ENCODE peak calls at places on chromosomes 12 and 14, in nine cellular contexts. J is right lobe of liver, I is A549, B is body of pancreas, Q is esophagus squamous epithelium, N is H1, Y is stomach, T is uterus, P is spleen. L is an unnamed sample.

GRCh38 chr14:25097120-25097519 is 47.2 kb upstream of the STXBP6 start:
- DNase-seq in J (no peak), I (no peak), B (no peak), Q (no peak), N (no peak), Y (no peak), T (no peak), P (no peak), L (no peak)

GRCh38 chr12:53781218-53781801 is 29.5 kb upstream of the CISTR start:
- DNase-seq in J (no peak), I (no peak), B (no peak), Q (no peak), N (no peak), Y (no peak), T (no peak), P (no peak), L (no peak)

GRCh38 chr14:90487031-90487430 is 90.2 kb downstream of the CALM1 start:
- DNase-seq in J (peak), I (no peak), B (peak), Q (no peak), N (no peak), Y (no peak), T (no peak), P (peak), L (no peak)

GRCh38 chr12:46101121-46101869 is 110.9 kb upstream of the SCAF11 start:
- DNase-seq in J (no peak), I (peak), B (no peak), Q (no peak), N (no peak), Y (no peak), T (no peak), P (no peak), L (no peak)

GRCh38 chr14:30223966-30224365 is 296.3 kb upstream of the PRKD1 start:
- DNase-seq in J (peak), I (no peak), B (peak), Q (no peak), N (no peak), Y (peak), T (peak), P (no peak), L (no peak)

GRCh38 chr14:61602733-61603077 is 92.6 kb upstream of the HIF1A start:
- DNase-seq in J (no peak), I (no peak), B (no peak), Q (no peak), N (no peak), Y (no peak), T (no peak), P (no peak), L (no peak)

GRCh38 chr14:22460461-22461195 is 128.4 kb downstream of the DAD1 start:
- DNase-seq in J (no peak), I (no peak), B (no peak), Q (no peak), N (no peak), Y (no peak), T (no peak), P (no peak), L (no peak)

GRCh38 chr12:116528498-116528897 is 30.7 kb upstream of the MAP1LC3B2 start:
- DNase-seq in J (no peak), I (peak), B (no peak), Q (no peak), N (no peak), Y (no peak), T (no peak), P (no peak), L (no peak)

GRCh38 chr14:62505045-62505444 is 540.2 kb downstream of the KCNH5 start:
- DNase-seq in J (no peak), I (no peak), B (no peak), Q (no peak), N (no peak), Y (no peak), T (no peak), P (no peak), L (no peak)

GRCh38 chr14:98270201-98270600 is 1001.8 kb downstream of the BCL11B start:
- DNase-seq in J (no peak), I (no peak), B (no peak), Q (no peak), N (no peak), Y (no peak), T (no peak), P (no peak), L (no peak)

GRCh38 chr12:40692617-40693502 is 621 bp downstream of the CNTN1 start:
- DNase-seq in J (no peak), I (peak), B (peak), Q (no peak), N (no peak), Y (no peak), T (peak), P (peak), L (peak)

GRCh38 chr12:106883421-106883820 is 72.3 kb upstream of the TMEM263 start:
- DNase-seq in J (no peak), I (no peak), B (no peak), Q (no peak), N (no peak), Y (no peak), T (no peak), P (no peak), L (no peak)

GRCh38 chr12:53984901-53985357 is at the start of gene HOXC10:
- DNase-seq in J (no peak), I (peak), B (peak), Q (peak), N (no peak), Y (peak), T (peak), P (no peak), L (peak)

GRCh38 chr12:128077211-128077916 is 189.6 kb upstream of the TMEM132C start:
- DNase-seq in J (no peak), I (no peak), B (no peak), Q (no peak), N (no peak), Y (no peak), T (no peak), P (no peak), L (no peak)

GRCh38 chr12:6020930-6021329 is 75.9 kb upstream of the ANO2 start:
- DNase-seq in J (no peak), I (no peak), B (no peak), Q (no peak), N (no peak), Y (no peak), T (no peak), P (no peak), L (no peak)

GRCh38 chr12:1593232-1594044 is 943 bp downstream of the FBXL14 start:
- DNase-seq in J (peak), I (peak), B (peak), Q (no peak), N (no peak), Y (peak), T (peak), P (peak), L (no peak)

GRCh38 chr12:119802472-119802871 is 74.6 kb downstream of the CIT start:
- DNase-seq in J (no peak), I (no peak), B (peak), Q (no peak), N (no peak), Y (no peak), T (no peak), P (no peak), L (peak)

GRCh38 chr12:89924191-89924590 is 215.6 kb upstream of the ATP2B1 start:
- DNase-seq in J (no peak), I (no peak), B (no peak), Q (no peak), N (no peak), Y (no peak), T (no peak), P (no peak), L (no peak)

GRCh38 chr14:72262771-72263170 is 330.5 kb downstream of the RGS6 start:
- DNase-seq in J (no peak), I (no peak), B (no peak), Q (no peak), N (no peak), Y (no peak), T (no peak), P (no peak), L (no peak)

GRCh38 chr12:58655375-58655774 is 264.9 kb downstream of the LRIG3 start:
- DNase-seq in J (no peak), I (no peak), B (no peak), Q (no peak), N (no peak), Y (no peak), T (no peak), P (no peak), L (no peak)

GRCh38 chr14:72451081-72451972 is 442.6 kb downstream of the DPF3 start:
- DNase-seq in J (no peak), I (no peak), B (peak), Q (no peak), N (no peak), Y (no peak), T (no peak), P (no peak), L (no peak)

GRCh38 chr14:58107947-58108552 is 44.0 kb downstream of the ARMH4 start:
- DNase-seq in J (no peak), I (peak), B (peak), Q (no peak), N (no peak), Y (no peak), T (peak), P (no peak), L (no peak)

GRCh38 chr14:81625343-81625742 is 91.7 kb upstream of the SEL1L start:
- DNase-seq in J (no peak), I (peak), B (no peak), Q (no peak), N (no peak), Y (no peak), T (no peak), P (no peak), L (no peak)

GRCh38 chr14:64324461-64325255 is 30.5 kb upstream of the ESR2 start:
- DNase-seq in J (no peak), I (no peak), B (no peak), Q (no peak), N (no peak), Y (no peak), T (no peak), P (no peak), L (no peak)

GRCh38 chr12:5200276-5201087 is 156.8 kb downstream of the KCNA5 start:
- DNase-seq in J (peak), I (peak), B (peak), Q (no peak), N (peak), Y (peak), T (peak), P (peak), L (no peak)

GRCh38 chr12:111037047-111037446 is 116.7 kb upstream of the MYL2 start:
- DNase-seq in J (no peak), I (no peak), B (peak), Q (no peak), N (no peak), Y (no peak), T (no peak), P (peak), L (no peak)

GRCh38 chr12:89351489-89352241 is 636 bp downstream of the DUSP6 start:
- DNase-seq in J (peak), I (peak), B (peak), Q (no peak), N (no peak), Y (peak), T (no peak), P (peak), L (peak)

GRCh38 chr12:66237505-66238175 is 48.6 kb downstream of the IRAK3 start:
- DNase-seq in J (no peak), I (no peak), B (no peak), Q (no peak), N (no peak), Y (no peak), T (no peak), P (no peak), L (no peak)

GRCh38 chr12:94265521-94265920 is 117.1 kb downstream of the PLXNC1 start:
- DNase-seq in J (no peak), I (no peak), B (no peak), Q (no peak), N (no peak), Y (no peak), T (no peak), P (no peak), L (peak)

GRCh38 chr14:69050235-69051184 is 71.4 kb upstream of the ACTN1 start:
- DNase-seq in J (no peak), I (no peak), B (no peak), Q (no peak), N (no peak), Y (no peak), T (no peak), P (no peak), L (no peak)

GRCh38 chr14:60095781-60096450 is 4.2 kb downstream of the PCNX4 start:
- DNase-seq in J (no peak), I (no peak), B (no peak), Q (no peak), N (no peak), Y (no peak), T (no peak), P (no peak), L (no peak)

GRCh38 chr14:67137744-67138371 is 51.4 kb upstream of the GARIN2 start:
- DNase-seq in J (no peak), I (peak), B (no peak), Q (no peak), N (no peak), Y (no peak), T (no peak), P (no peak), L (no peak)

GRCh38 chr14:75147423-75148071 is 20.7 kb upstream of the NEK9 start:
- DNase-seq in J (no peak), I (peak), B (peak), Q (no peak), N (no peak), Y (peak), T (peak), P (peak), L (peak)

GRCh38 chr12:123268850-123269249 is 2.8 kb downstream of the CDK2AP1 start:
- DNase-seq in J (no peak), I (no peak), B (no peak), Q (no peak), N (no peak), Y (no peak), T (no peak), P (peak), L (no peak)

GRCh38 chr12:123265851-123266678 is 5.6 kb downstream of the CDK2AP1 start:
- DNase-seq in J (no peak), I (no peak), B (no peak), Q (no peak), N (no peak), Y (no peak), T (no peak), P (no peak), L (no peak)

GRCh38 chr12:123266679-123267277 is 4.9 kb downstream of the CDK2AP1 start:
- DNase-seq in J (no peak), I (no peak), B (no peak), Q (no peak), N (no peak), Y (no peak), T (no peak), P (no peak), L (no peak)

GRCh38 chr12:123267991-123268843 is 3.4 kb downstream of the CDK2AP1 start:
- DNase-seq in J (no peak), I (no peak), B (peak), Q (no peak), N (no peak), Y (no peak), T (no peak), P (peak), L (peak)

DNA sequence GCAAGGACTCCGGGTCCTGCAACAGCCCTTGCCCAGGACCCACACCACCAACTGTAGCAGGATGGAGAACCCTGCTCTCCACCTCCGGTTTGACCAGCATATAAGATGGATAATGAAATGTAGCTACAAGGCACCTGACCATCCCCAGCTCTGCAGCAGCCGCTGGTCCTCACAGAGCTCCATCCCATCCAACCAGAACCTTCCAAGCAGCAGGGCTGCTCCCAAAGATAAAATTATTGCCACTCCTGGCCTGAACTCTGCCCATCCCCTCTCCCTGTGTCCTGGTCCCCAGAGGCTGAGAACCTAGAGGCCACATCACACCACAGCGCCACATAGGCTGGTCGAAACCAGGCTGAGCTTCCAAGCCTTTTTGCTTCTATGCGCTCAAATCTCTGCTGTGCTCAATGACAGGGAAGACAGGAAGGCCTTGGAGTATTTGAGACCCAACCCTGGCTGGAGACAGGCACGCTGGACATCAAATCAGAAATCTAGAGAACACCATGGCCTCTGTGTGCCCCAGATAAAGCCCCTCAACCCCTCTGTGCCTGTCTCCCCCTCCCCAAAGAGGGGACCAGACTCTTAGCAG is 4.2 kb downstream of the CDK2AP1 start:
- DNase-seq in J (no peak), I (no peak), B (no peak), Q (no peak), N (no peak), Y (no peak), T (no peak), P (no peak), L (no peak)
- H3K27ac ChIP-seq in J (no peak), I (no peak), B (peak), Q (peak), N (peak), Y (peak), T (peak), P (peak), L (no peak)

DNA sequence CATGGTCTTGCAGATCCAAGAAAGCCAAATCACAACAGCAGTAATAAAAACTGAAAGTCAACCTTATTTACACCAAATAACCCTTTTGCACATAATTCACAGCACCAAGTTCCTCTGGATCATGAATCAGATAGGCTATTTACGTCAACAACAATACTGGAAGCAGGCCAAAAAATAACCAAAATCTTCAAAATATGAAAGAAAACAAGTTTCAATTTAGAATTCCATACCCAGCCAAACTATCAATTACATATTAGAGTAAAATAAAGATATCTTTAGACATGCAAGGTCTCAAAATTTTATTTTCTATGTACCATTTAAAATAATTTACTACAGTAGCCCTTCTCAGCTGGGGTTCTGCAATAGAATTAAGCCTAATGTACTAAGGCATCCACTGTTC is 76.7 kb upstream of the BBS10 start:
- DNase-seq in J (no peak), I (no peak), B (no peak), Q (no peak), N (no peak), Y (no peak), T (no peak), P (no peak), L (no peak)
- TF ChIP-seq POLR2A in J (no peak), I (no peak), B (no peak), Q (no peak), N (no peak), Y (no peak), T (no peak), P (no peak), L (no peak)

GRCh38 chr12:96233941-96234461 is 39.8 kb downstream of the ELK3 start:
- DNase-seq in J (peak), I (no peak), B (peak), Q (no peak), N (no peak), Y (peak), T (peak), P (peak), L (peak)

GRCh38 chr12:96233168-96233567 is 39.0 kb downstream of the ELK3 start:
- DNase-seq in J (no peak), I (no peak), B (no peak), Q (no peak), N (no peak), Y (no peak), T (peak), P (no peak), L (peak)

GRCh38 chr12:96236221-96236822 is 42.1 kb downstream of the ELK3 start:
- DNase-seq in J (no peak), I (no peak), B (no peak), Q (no peak), N (no peak), Y (no peak), T (peak), P (peak), L (no peak)

GRCh38 chr12:96235497-96235826 is 41.3 kb downstream of the ELK3 start:
- DNase-seq in J (no peak), I (peak), B (no peak), Q (no peak), N (no peak), Y (no peak), T (no peak), P (no peak), L (no peak)

GRCh38 chr12:96234591-96235496 is 40.7 kb downstream of the ELK3 start:
- DNase-seq in J (no peak), I (no peak), B (no peak), Q (no peak), N (no peak), Y (no peak), T (no peak), P (peak), L (peak)
- H3K27ac ChIP-seq in J (peak), I (no peak), B (no peak), Q (peak), N (no peak), Y (peak), T (peak), P (no peak), L (peak)

GRCh38 chr14:99605299-99605961 is 1.4 kb upstream of the CCDC85C start:
- DNase-seq in J (peak), I (peak), B (peak), Q (no peak), N (no peak), Y (peak), T (peak), P (peak), L (peak)
- TF ChIP-seq POLR2A in J (no peak), I (no peak), B (no peak), Q (no peak), N (no peak), Y (no peak), T (no peak), P (no peak), L (no peak)

DNA sequence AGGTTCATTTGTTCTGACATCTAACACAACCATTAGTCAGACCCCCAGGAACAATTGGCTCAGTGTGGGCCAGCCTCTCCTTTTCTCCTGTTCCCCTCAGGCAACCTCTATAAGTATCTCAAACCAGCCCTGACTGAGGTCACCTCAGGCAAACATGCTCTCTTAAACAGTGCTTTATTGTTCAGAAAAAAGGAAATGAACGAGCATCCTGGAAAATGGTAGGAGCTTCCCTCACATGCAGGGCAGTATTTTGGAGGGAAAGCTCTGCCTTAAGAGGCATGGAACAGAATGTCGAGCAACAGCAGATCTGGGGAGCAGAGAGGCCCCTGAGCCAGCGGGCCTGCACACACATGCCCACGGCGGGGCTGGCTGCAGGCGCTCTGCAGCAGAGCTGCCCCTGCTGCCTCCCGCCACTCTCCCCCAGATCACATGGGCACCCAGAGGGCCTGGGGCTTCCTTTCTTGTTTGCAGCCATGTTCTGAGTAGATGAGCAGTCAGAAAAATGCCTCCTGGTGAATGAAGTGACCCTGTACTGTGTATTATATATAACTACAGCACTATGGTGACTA is 42.0 kb downstream of the MOK start:
- DNase-seq in J (no peak), I (peak), B (no peak), Q (no peak), N (no peak), Y (no peak), T (no peak), P (no peak), L (no peak)
- H3K27ac ChIP-seq in J (no peak), I (peak), B (peak), Q (no peak), N (no peak), Y (no peak), T (no peak), P (no peak), L (peak)